ENCODE peak calls at places on chromosomes 2 and 18, in eight cellular contexts. One of them, this sample, is unnamed. For H3K27me3, the result is how much of the 10 kb centered on the place peaks cover.

GRCh38 chr2:230925443-230925878 is 419 bp upstream of the GPR55 start:
- DNase-seq in breast epithelium: peak
- DNase-seq in IMR-90: no peak
- DNase-seq in testis: no peak
- DNase-seq in HCT116: no peak
- DNase-seq in tibial nerve: no peak
- DNase-seq in H1: no peak
- DNase-seq in esophagus squamous epithelium: no peak
- DNase-seq in this sample: no peak

GRCh38 chr2:182587831-182588230 is 128.2 kb upstream of the DNAJC10 start:
- DNase-seq in esophagus squamous epithelium: no peak
- DNase-seq in H1: no peak
- DNase-seq in IMR-90: peak
- DNase-seq in HCT116: no peak
- DNase-seq in testis: no peak
- DNase-seq in tibial nerve: no peak
- DNase-seq in breast epithelium: no peak
- DNase-seq in this sample: no peak

GRCh38 chr2:38432827-38433606 is 55.9 kb upstream of the ATL2 start:
- DNase-seq in HCT116: no peak
- DNase-seq in H1: no peak
- DNase-seq in esophagus squamous epithelium: no peak
- DNase-seq in testis: no peak
- DNase-seq in tibial nerve: peak
- DNase-seq in breast epithelium: no peak
- DNase-seq in IMR-90: no peak
- DNase-seq in this sample: peak

GRCh38 chr18:40473221-40473620 is 1481.8 kb upstream of the PIK3C3 start:
- DNase-seq in breast epithelium: no peak
- DNase-seq in esophagus squamous epithelium: no peak
- DNase-seq in H1: no peak
- DNase-seq in testis: no peak
- DNase-seq in HCT116: no peak
- DNase-seq in IMR-90: no peak
- DNase-seq in tibial nerve: no peak
- DNase-seq in this sample: no peak

GRCh38 chr18:8741524-8741923 is 36.2 kb downstream of the MTCL1 start:
- DNase-seq in HCT116: no peak
- DNase-seq in tibial nerve: no peak
- DNase-seq in IMR-90: no peak
- DNase-seq in breast epithelium: no peak
- DNase-seq in testis: no peak
- DNase-seq in H1: no peak
- DNase-seq in esophagus squamous epithelium: no peak
- DNase-seq in this sample: no peak

GRCh38 chr2:219175928-219176817 is 552 bp downstream of the CNPPD1 start:
- DNase-seq in tibial nerve: peak
- DNase-seq in HCT116: no peak
- DNase-seq in esophagus squamous epithelium: no peak
- DNase-seq in H1: no peak
- DNase-seq in testis: peak
- DNase-seq in breast epithelium: peak
- DNase-seq in IMR-90: peak
- DNase-seq in this sample: peak

GRCh38 chr2:1685957-1686783 is 58.1 kb downstream of the PXDN start:
- DNase-seq in tibial nerve: no peak
- DNase-seq in testis: peak
- DNase-seq in HCT116: no peak
- DNase-seq in H1: peak
- DNase-seq in breast epithelium: no peak
- DNase-seq in IMR-90: peak
- DNase-seq in esophagus squamous epithelium: no peak
- DNase-seq in this sample: no peak

GRCh38 chr2:84297155-84297554 is 161.9 kb downstream of the SUCLG1 start:
- DNase-seq in IMR-90: no peak
- DNase-seq in testis: no peak
- DNase-seq in breast epithelium: no peak
- DNase-seq in tibial nerve: no peak
- DNase-seq in esophagus squamous epithelium: no peak
- DNase-seq in H1: peak
- DNase-seq in HCT116: peak
- DNase-seq in this sample: no peak

GRCh38 chr2:85712849-85713612 is 18.9 kb downstream of the GNLY start:
- DNase-seq in IMR-90: peak
- DNase-seq in HCT116: no peak
- DNase-seq in esophagus squamous epithelium: no peak
- DNase-seq in breast epithelium: no peak
- DNase-seq in tibial nerve: peak
- DNase-seq in H1: no peak
- DNase-seq in testis: peak
- DNase-seq in this sample: peak

GRCh38 chr2:66445076-66445724 is 10.3 kb downstream of the MEIS1 start:
- DNase-seq in testis: no peak
- DNase-seq in tibial nerve: no peak
- DNase-seq in IMR-90: no peak
- DNase-seq in esophagus squamous epithelium: no peak
- DNase-seq in H1: no peak
- DNase-seq in HCT116: no peak
- DNase-seq in breast epithelium: no peak
- DNase-seq in this sample: peak

GRCh38 chr18:79765491-79766245 is 32.1 kb upstream of the KCNG2 start:
- DNase-seq in breast epithelium: peak
- DNase-seq in esophagus squamous epithelium: no peak
- DNase-seq in testis: peak
- DNase-seq in HCT116: no peak
- DNase-seq in IMR-90: peak
- DNase-seq in H1: no peak
- DNase-seq in tibial nerve: no peak
- DNase-seq in this sample: peak

GRCh38 chr2:231028890-231029289 is 8.4 kb upstream of the C2orf72 start:
- DNase-seq in testis: no peak
- DNase-seq in HCT116: no peak
- DNase-seq in esophagus squamous epithelium: no peak
- DNase-seq in breast epithelium: no peak
- DNase-seq in H1: no peak
- DNase-seq in IMR-90: no peak
- DNase-seq in tibial nerve: no peak
- DNase-seq in this sample: no peak

GRCh38 chr18:57906852-57907251 is 103.7 kb upstream of the ATP8B1 start:
- DNase-seq in esophagus squamous epithelium: no peak
- DNase-seq in H1: no peak
- DNase-seq in breast epithelium: no peak
- DNase-seq in testis: no peak
- DNase-seq in tibial nerve: no peak
- DNase-seq in IMR-90: no peak
- DNase-seq in HCT116: no peak
- DNase-seq in this sample: no peak

GRCh38 chr2:20222769-20223344 is 2.1 kb downstream of the SDC1 start:
- DNase-seq in IMR-90: no peak
- DNase-seq in tibial nerve: no peak
- DNase-seq in esophagus squamous epithelium: no peak
- DNase-seq in HCT116: no peak
- DNase-seq in H1: no peak
- DNase-seq in breast epithelium: no peak
- DNase-seq in testis: no peak
- DNase-seq in this sample: no peak

GRCh38 chr18:59556265-59556664 is 141.0 kb downstream of the CCBE1 start:
- DNase-seq in breast epithelium: no peak
- DNase-seq in IMR-90: peak
- DNase-seq in HCT116: no peak
- DNase-seq in esophagus squamous epithelium: no peak
- DNase-seq in testis: no peak
- DNase-seq in H1: no peak
- DNase-seq in tibial nerve: no peak
- DNase-seq in this sample: no peak

GRCh38 chr2:144438722-144439508 is 81.0 kb downstream of the ZEB2 start:
- DNase-seq in esophagus squamous epithelium: no peak
- DNase-seq in breast epithelium: no peak
- DNase-seq in testis: no peak
- DNase-seq in IMR-90: no peak
- DNase-seq in H1: no peak
- DNase-seq in HCT116: no peak
- DNase-seq in tibial nerve: no peak
- DNase-seq in this sample: no peak

GRCh38 chr2:175679231-175679630 is 322.8 kb downstream of the LNPK start:
- DNase-seq in tibial nerve: no peak
- DNase-seq in HCT116: no peak
- DNase-seq in esophagus squamous epithelium: no peak
- DNase-seq in testis: no peak
- DNase-seq in IMR-90: no peak
- DNase-seq in breast epithelium: no peak
- DNase-seq in H1: no peak
- DNase-seq in this sample: no peak

DNA sequence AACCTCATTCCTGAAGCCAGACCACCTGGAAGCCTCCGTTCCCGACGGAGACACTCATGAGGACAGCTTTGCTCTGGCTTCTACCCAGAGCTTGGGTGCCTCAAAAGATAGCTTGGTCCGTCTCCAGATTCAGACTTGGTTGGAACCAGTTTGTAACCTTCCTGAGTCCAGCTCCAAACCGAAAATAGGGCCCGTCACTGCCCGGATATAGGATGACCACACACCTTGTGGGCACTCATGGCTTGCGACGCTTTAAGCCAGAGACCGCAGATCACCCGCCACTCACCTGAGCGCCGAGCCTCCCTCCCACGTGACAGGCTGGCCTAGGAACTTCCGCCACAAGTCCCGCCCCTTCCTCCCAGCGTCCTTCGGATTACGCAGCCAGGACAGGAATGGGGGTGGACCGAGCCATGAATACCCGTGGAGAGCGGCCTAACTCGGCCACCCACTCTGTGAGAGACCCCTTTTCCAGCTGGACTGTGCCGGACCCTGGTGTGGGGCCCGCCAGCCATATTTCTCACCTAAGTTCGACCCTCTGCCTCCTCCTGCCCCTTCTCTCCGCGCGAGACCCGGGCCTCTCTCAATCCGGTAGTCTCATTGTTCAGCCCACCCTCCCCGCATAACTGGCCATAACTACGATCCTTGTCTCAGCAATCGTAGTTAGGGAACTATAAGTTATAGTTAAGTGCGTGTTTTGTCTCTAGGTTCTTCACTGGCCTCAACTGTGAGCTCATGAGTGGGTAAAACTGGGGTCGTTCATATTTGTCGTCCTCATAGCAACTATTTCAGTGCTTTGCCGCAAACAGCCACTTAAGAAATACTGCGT is at the start of gene MPV17:
- DNase-seq in breast epithelium: peak
- DNase-seq in esophagus squamous epithelium: peak
- DNase-seq in tibial nerve: peak
- DNase-seq in IMR-90: peak
- DNase-seq in H1: peak
- DNase-seq in testis: peak
- DNase-seq in HCT116: peak
- DNase-seq in this sample: peak
- TF ChIP-seq POLR2A in breast epithelium: peak
- TF ChIP-seq POLR2A in esophagus squamous epithelium: peak
- TF ChIP-seq POLR2A in tibial nerve: peak
- TF ChIP-seq POLR2A in IMR-90: peak
- TF ChIP-seq POLR2A in H1: peak
- TF ChIP-seq POLR2A in testis: peak
- TF ChIP-seq POLR2A in HCT116: peak
- TF ChIP-seq POLR2A in this sample: peak

GRCh38 chr2:60318544-60318943 is 234.9 kb downstream of the BCL11A start:
- DNase-seq in esophagus squamous epithelium: no peak
- DNase-seq in tibial nerve: no peak
- DNase-seq in HCT116: no peak
- DNase-seq in IMR-90: no peak
- DNase-seq in H1: no peak
- DNase-seq in testis: no peak
- DNase-seq in breast epithelium: no peak
- DNase-seq in this sample: no peak

GRCh38 chr2:60317831-60318230 is 235.6 kb downstream of the BCL11A start:
- DNase-seq in tibial nerve: no peak
- DNase-seq in IMR-90: no peak
- DNase-seq in HCT116: no peak
- DNase-seq in testis: no peak
- DNase-seq in H1: no peak
- DNase-seq in breast epithelium: no peak
- DNase-seq in esophagus squamous epithelium: no peak
- DNase-seq in this sample: no peak

GRCh38 chr2:60319031-60319547 is 234.4 kb downstream of the BCL11A start:
- DNase-seq in IMR-90: no peak
- DNase-seq in H1: no peak
- DNase-seq in breast epithelium: no peak
- DNase-seq in testis: no peak
- DNase-seq in esophagus squamous epithelium: no peak
- DNase-seq in tibial nerve: no peak
- DNase-seq in HCT116: no peak
- DNase-seq in this sample: no peak

GRCh38 chr2:60316381-60317028 is 236.9 kb downstream of the BCL11A start:
- DNase-seq in testis: no peak
- DNase-seq in esophagus squamous epithelium: no peak
- DNase-seq in breast epithelium: no peak
- DNase-seq in HCT116: no peak
- DNase-seq in IMR-90: no peak
- DNase-seq in H1: no peak
- DNase-seq in tibial nerve: no peak
- DNase-seq in this sample: peak

GRCh38 chr2:60317029-60317386 is 236.4 kb downstream of the BCL11A start:
- DNase-seq in tibial nerve: no peak
- DNase-seq in breast epithelium: no peak
- DNase-seq in testis: no peak
- DNase-seq in H1: no peak
- DNase-seq in IMR-90: no peak
- DNase-seq in HCT116: no peak
- DNase-seq in esophagus squamous epithelium: no peak
- DNase-seq in this sample: peak
- H3K27me3 ChIP-seq in tibial nerve: under half
- H3K27me3 ChIP-seq in breast epithelium: under half
- H3K27me3 ChIP-seq in testis: under half
- H3K27me3 ChIP-seq in H1: under half
- H3K27me3 ChIP-seq in IMR-90: under half
- H3K27me3 ChIP-seq in HCT116: under half
- H3K27me3 ChIP-seq in esophagus squamous epithelium: under half
- H3K27me3 ChIP-seq in this sample: under half

DNA sequence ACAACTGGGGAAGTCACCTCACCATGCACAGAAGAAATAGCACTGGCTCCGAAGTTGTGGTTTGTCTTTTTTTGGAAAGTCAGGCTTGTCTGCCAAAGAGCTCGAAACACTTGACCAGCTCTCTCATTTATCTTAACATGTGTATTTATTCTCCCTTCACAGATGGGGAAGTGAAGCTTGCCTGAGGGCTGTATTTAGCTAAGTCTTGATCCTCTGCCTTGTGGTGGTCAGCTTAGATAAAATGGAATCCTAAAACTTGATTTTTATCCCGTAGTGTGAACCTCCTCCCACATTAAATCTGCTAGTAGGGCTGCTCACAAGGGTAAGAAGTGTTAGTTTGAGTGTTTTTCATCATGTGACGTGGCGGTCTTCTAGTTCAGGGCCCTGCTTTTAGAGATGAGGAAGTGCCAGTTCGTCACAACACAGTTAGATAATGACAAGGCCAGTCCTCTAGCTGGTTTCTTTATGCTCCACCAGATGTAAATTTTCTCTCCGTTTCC is 89.7 kb downstream of the TMEM247 start:
- DNase-seq in HCT116: no peak
- DNase-seq in IMR-90: peak
- DNase-seq in testis: peak
- DNase-seq in H1: no peak
- DNase-seq in tibial nerve: peak
- DNase-seq in esophagus squamous epithelium: no peak
- DNase-seq in breast epithelium: no peak
- DNase-seq in this sample: no peak
- TF ChIP-seq POLR2A in HCT116: no peak
- TF ChIP-seq POLR2A in IMR-90: no peak
- TF ChIP-seq POLR2A in testis: no peak
- TF ChIP-seq POLR2A in H1: no peak
- TF ChIP-seq POLR2A in tibial nerve: no peak
- TF ChIP-seq POLR2A in esophagus squamous epithelium: no peak
- TF ChIP-seq POLR2A in breast epithelium: no peak
- TF ChIP-seq POLR2A in this sample: no peak

GRCh38 chr2:126981476-126981875 is 82.8 kb downstream of the TEX51 start:
- DNase-seq in esophagus squamous epithelium: no peak
- DNase-seq in H1: no peak
- DNase-seq in tibial nerve: no peak
- DNase-seq in IMR-90: no peak
- DNase-seq in testis: no peak
- DNase-seq in breast epithelium: no peak
- DNase-seq in HCT116: no peak
- DNase-seq in this sample: no peak
- H3K27me3 ChIP-seq in esophagus squamous epithelium: under half
- H3K27me3 ChIP-seq in H1: under half
- H3K27me3 ChIP-seq in tibial nerve: under half
- H3K27me3 ChIP-seq in IMR-90: under half
- H3K27me3 ChIP-seq in testis: under half
- H3K27me3 ChIP-seq in breast epithelium: under half
- H3K27me3 ChIP-seq in HCT116: under half
- H3K27me3 ChIP-seq in this sample: under half